ENCODE peak calls at places on chromosomes 12 and 14, in eight cellular contexts. P, K, D, C, Y, G, U and B are unnamed samples.

GRCh38 chr14:64643709-64644108 is 60.5 kb upstream of the PLEKHG3 start:
- DNase-seq in P (no peak), K (no peak), D (no peak), C (no peak), Y (no peak), G (no peak), U (no peak), B (no peak)

GRCh38 chr12:113075137-113075683 is 18.7 kb downstream of the DTX1 start:
- DNase-seq in P (no peak), K (no peak), D (no peak), C (no peak), Y (no peak), G (no peak), U (no peak), B (no peak)

GRCh38 chr12:46916796-46917419 is 91.1 kb upstream of the SLC38A4 start:
- DNase-seq in P (no peak), K (no peak), D (no peak), C (no peak), Y (no peak), G (no peak), U (no peak), B (no peak)

GRCh38 chr12:15558915-15559528 is 230.2 kb downstream of the EPS8 start:
- DNase-seq in P (peak), K (no peak), D (no peak), C (no peak), Y (peak), G (no peak), U (peak), B (peak)

GRCh38 chr14:26841920-26842741 is 244.3 kb upstream of the NOVA1 start:
- DNase-seq in P (no peak), K (peak), D (no peak), C (no peak), Y (peak), G (peak), U (peak), B (peak)

GRCh38 chr12:15651381-15651780 is 137.8 kb downstream of the EPS8 start:
- DNase-seq in P (no peak), K (no peak), D (no peak), C (no peak), Y (no peak), G (no peak), U (no peak), B (no peak)

GRCh38 chr14:78593949-78594348 is 423.8 kb downstream of the NRXN3 start:
- DNase-seq in P (no peak), K (no peak), D (no peak), C (no peak), Y (no peak), G (no peak), U (no peak), B (no peak)

GRCh38 chr12:126337556-126337955 is 1272.3 kb downstream of the AACS start:
- DNase-seq in P (no peak), K (no peak), D (no peak), C (no peak), Y (no peak), G (no peak), U (peak), B (no peak)

GRCh38 chr14:79369359-79370332 is 841.7 kb downstream of the DIO2 start:
- DNase-seq in P (peak), K (no peak), D (no peak), C (no peak), Y (peak), G (no peak), U (peak), B (peak)

GRCh38 chr12:109203480-109203879 is 87.1 kb downstream of the ACACB start:
- DNase-seq in P (no peak), K (no peak), D (no peak), C (no peak), Y (no peak), G (no peak), U (no peak), B (no peak)

GRCh38 chr12:25368542-25368941 is 117.8 kb upstream of the KRAS start:
- DNase-seq in P (no peak), K (no peak), D (no peak), C (no peak), Y (no peak), G (no peak), U (no peak), B (no peak)

GRCh38 chr12:40988831-40989230 is 199.3 kb upstream of the PDZRN4 start:
- DNase-seq in P (no peak), K (no peak), D (no peak), C (no peak), Y (no peak), G (no peak), U (no peak), B (no peak)

GRCh38 chr14:103558071-103558882 is 4.2 kb downstream of the BAG5 start:
- DNase-seq in P (peak), K (peak), D (no peak), C (peak), Y (no peak), G (no peak), U (no peak), B (peak)

GRCh38 chr12:78376257-78376656 is 488.3 kb upstream of the SYT1 start:
- DNase-seq in P (no peak), K (no peak), D (no peak), C (no peak), Y (no peak), G (no peak), U (no peak), B (no peak)

GRCh38 chr14:52391866-52392600 is 77.9 kb downstream of the PTGER2 start:
- DNase-seq in P (peak), K (no peak), D (no peak), C (no peak), Y (no peak), G (no peak), U (peak), B (peak)

GRCh38 chr12:80325167-80325959 is 118.7 kb upstream of the PTPRQ start:
- DNase-seq in P (peak), K (no peak), D (no peak), C (no peak), Y (no peak), G (no peak), U (no peak), B (no peak)

GRCh38 chr12:56679834-56680575 is 8.1 kb downstream of the PTGES3 start:
- DNase-seq in P (no peak), K (no peak), D (no peak), C (no peak), Y (no peak), G (no peak), U (no peak), B (no peak)

GRCh38 chr14:23951590-23952143 is 1.9 kb upstream of the DHRS4 start:
- DNase-seq in P (no peak), K (no peak), D (no peak), C (peak), Y (no peak), G (no peak), U (no peak), B (no peak)